ENCODE peak calls at places on chromosomes 12 and 14, in four cellular contexts. H is IMR-90, N is K562, V is GM12878. Y is an unnamed sample.

GRCh38 chr12:5083955-5084849 is 40.5 kb downstream of the KCNA5 start:
- DNase-seq in H (peak; percentile 71), N (peak; percentile 39), V (peak; percentile 23), Y (peak; percentile 66)

GRCh38 chr12:122454739-122455138 is 32.3 kb upstream of the CLIP1 start:
- DNase-seq in H (no peak), N (no peak), V (no peak), Y (no peak)

GRCh38 chr14:23385244-23385643 is 8.4 kb downstream of the CMTM5 start:
- DNase-seq in H (no peak), N (no peak), V (no peak), Y (no peak)

GRCh38 chr12:53659011-53659551 is 16.8 kb downstream of the ATP5MC2 start:
- DNase-seq in H (peak; percentile 88), N (no peak), V (no peak), Y (no peak)

GRCh38 chr14:82779301-82779700 is 1245.6 kb upstream of the SEL1L start:
- DNase-seq in H (no peak), N (no peak), V (no peak), Y (no peak)

GRCh38 chr14:29805415-29806123 is 122.1 kb downstream of the PRKD1 start:
- DNase-seq in H (peak; percentile 98), N (peak; percentile 7), V (no peak), Y (no peak)

GRCh38 chr12:57175428-57176138 is 28.2 kb upstream of the LRP1-AS start:
- DNase-seq in H (peak; percentile 71), N (peak; percentile 82), V (no peak), Y (peak; percentile 92)

GRCh38 chr12:119446459-119446858 is 111.9 kb downstream of the CCDC60 start:
- DNase-seq in H (no peak), N (no peak), V (no peak), Y (no peak)

GRCh38 chr14:105855893-105856675 is 329.7 kb downstream of the TMEM121 start:
- DNase-seq in H (no peak), N (no peak), V (no peak), Y (no peak)

GRCh38 chr12:103841690-103842584 is 903 bp upstream of the NT5DC3 start:
- DNase-seq in H (peak; percentile 76), N (peak; percentile 72), V (no peak), Y (no peak)

GRCh38 chr12:27751386-27752047 is 28.5 kb upstream of the KLHL42 start:
- DNase-seq in H (no peak), N (peak; percentile 44), V (no peak), Y (no peak)

GRCh38 chr12:50453872-50454271 is 50.9 kb upstream of the DIP2B start:
- DNase-seq in H (peak; percentile 37), N (no peak), V (no peak), Y (no peak)

GRCh38 chr12:95956557-95957145 is 13.5 kb downstream of the AMDHD1 start:
- DNase-seq in H (no peak), N (no peak), V (no peak), Y (no peak)

GRCh38 chr12:108525681-108526080 is 10.6 kb downstream of the FICD start:
- DNase-seq in H (peak; percentile 86), N (no peak), V (no peak), Y (no peak)

GRCh38 chr12:119839201-119839600 is 37.9 kb downstream of the CIT start:
- DNase-seq in H (no peak), N (no peak), V (no peak), Y (no peak)

GRCh38 chr12:104911942-104912341 is 46.1 kb downstream of the SLC41A2 start:
- DNase-seq in H (no peak), N (no peak), V (no peak), Y (no peak)

GRCh38 chr12:22900401-22900800 is 275.4 kb downstream of the ETNK1 start:
- DNase-seq in H (no peak), N (no peak), V (no peak), Y (no peak)

GRCh38 chr12:131849700-131850553 is 21.7 kb downstream of the MMP17 start:
- DNase-seq in H (no peak), N (no peak), V (no peak), Y (no peak)

GRCh38 chr14:80634106-80634758 is 307.3 kb downstream of the CEP128 start:
- DNase-seq in H (no peak), N (no peak), V (no peak), Y (no peak)

GRCh38 chr12:12835378-12836145 is 22.4 kb downstream of the DDX47 start:
- DNase-seq in H (peak; percentile 47), N (peak; percentile 10), V (no peak), Y (no peak)

GRCh38 chr12:79737875-79738718 is 47.3 kb upstream of the PAWR start:
- DNase-seq in H (peak; percentile 70), N (peak; percentile 45), V (peak; percentile 16), Y (peak; percentile 28)

GRCh38 chr12:65740873-65741600 is 83.2 kb upstream of the HMGA2 start:
- DNase-seq in H (peak; percentile 74), N (peak; percentile 82), V (no peak), Y (peak; percentile 61)

GRCh38 chr12:45214071-45214470 is 1.8 kb upstream of the ANO6 start:
- DNase-seq in H (no peak), N (no peak), V (no peak), Y (no peak)

GRCh38 chr12:43896496-43896895 is 60.6 kb downstream of the TMEM117 start:
- DNase-seq in H (no peak), N (no peak), V (no peak), Y (no peak)

GRCh38 chr14:74515891-74516412 is 22.4 kb downstream of the ISCA2 start:
- DNase-seq in H (no peak), N (no peak), V (no peak), Y (no peak)

GRCh38 chr12:68962855-68963455 is 30.0 kb upstream of the CPM start:
- DNase-seq in H (peak; percentile 70), N (no peak), V (no peak), Y (no peak)

GRCh38 chr12:6551063-6551461 is 4.8 kb downstream of the IFFO1 start:
- DNase-seq in H (no peak), N (no peak), V (no peak), Y (no peak)

GRCh38 chr14:52703225-52703624 is 3.8 kb upstream of the PSMC6 start:
- DNase-seq in H (peak; percentile 98), N (no peak), V (no peak), Y (no peak)

GRCh38 chr12:48925218-48925871 is at the start of gene FKBP11:
- DNase-seq in H (peak; percentile 26), N (no peak), V (peak; percentile 30), Y (peak; percentile 74)

DNA sequence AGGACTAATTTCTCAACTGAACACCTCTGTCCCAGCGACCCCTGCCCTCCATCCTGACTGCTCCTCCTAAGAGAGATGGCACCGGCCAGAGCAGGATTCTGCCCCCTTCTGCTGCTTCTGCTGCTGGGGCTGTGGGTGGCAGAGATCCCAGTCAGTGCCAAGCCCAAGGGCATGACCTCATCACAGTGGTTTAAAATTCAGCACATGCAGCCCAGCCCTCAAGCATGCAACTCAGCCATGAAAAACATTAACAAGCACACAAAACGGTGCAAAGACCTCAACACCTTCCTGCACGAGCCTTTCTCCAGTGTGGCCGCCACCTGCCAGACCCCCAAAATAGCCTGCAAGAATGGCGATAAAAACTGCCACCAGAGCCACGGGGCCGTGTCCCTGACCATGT is 756 bp downstream of the RNASE7 start:
- DNase-seq in H (no peak), N (no peak), V (no peak), Y (no peak)
- H3K9ac ChIP-seq in H (no peak overlapping the region), N (no peak overlapping the region), V (no peak overlapping the region), Y (no peak overlapping the region)

DNA sequence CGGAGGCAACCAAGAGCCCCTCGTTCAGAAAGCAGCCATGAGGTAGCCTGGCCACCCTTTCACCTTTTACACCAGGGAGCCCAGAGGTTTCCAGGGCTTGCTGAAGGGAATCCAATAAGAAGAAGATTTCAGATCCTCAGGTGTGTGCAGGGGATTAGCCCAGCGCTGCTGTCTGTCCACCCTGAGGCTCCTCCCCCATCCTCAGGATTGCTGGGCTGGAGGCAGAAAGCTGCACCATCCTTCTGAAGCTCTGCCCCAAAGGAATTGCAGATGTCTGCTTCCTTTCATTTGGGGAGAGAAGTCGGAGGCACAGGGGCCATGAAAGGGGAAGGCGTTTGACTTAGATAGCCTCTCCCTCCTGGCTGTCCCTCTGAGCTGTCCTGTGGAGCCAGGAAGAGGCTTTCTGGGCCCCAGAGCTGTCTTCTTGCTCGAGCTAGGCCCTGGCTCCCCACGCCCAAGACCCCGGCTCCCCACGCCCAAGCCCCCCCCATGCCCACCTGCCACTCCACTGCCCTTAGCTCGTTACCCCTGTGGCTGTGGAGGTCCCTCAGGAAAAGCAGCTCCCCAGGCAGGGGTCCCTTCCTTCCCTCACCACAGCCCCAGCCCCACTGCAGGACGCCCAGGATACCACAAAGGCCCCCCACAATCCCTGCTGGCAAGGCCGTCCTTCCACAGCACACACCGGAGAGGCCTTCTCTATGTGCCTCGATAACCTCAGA is 359.0 kb downstream of the CACNA1C start:
- DNase-seq in H (no peak), N (no peak), V (no peak), Y (peak; percentile 27)
- TF ChIP-seq RCOR1 in H (no peak), N (no peak), V (no peak), Y (no peak)

GRCh38 chr14:60248697-60249314 is at the start of gene PPM1A:
- DNase-seq in H (peak; percentile 95), N (peak; percentile 90), V (peak; percentile 73), Y (peak; percentile 96)
- H3K9ac ChIP-seq in H (peak within 1 kb of the TSS; percentile 94), N (peak within 1 kb of the TSS; percentile 97), V (peak within 1 kb of the TSS; percentile 94), Y (peak within 1 kb of the TSS; percentile 79)

GRCh38 chr12:63098851-63099250 is 52.1 kb downstream of the AVPR1A start:
- DNase-seq in H (no peak), N (peak; percentile 23), V (no peak), Y (no peak)

DNA sequence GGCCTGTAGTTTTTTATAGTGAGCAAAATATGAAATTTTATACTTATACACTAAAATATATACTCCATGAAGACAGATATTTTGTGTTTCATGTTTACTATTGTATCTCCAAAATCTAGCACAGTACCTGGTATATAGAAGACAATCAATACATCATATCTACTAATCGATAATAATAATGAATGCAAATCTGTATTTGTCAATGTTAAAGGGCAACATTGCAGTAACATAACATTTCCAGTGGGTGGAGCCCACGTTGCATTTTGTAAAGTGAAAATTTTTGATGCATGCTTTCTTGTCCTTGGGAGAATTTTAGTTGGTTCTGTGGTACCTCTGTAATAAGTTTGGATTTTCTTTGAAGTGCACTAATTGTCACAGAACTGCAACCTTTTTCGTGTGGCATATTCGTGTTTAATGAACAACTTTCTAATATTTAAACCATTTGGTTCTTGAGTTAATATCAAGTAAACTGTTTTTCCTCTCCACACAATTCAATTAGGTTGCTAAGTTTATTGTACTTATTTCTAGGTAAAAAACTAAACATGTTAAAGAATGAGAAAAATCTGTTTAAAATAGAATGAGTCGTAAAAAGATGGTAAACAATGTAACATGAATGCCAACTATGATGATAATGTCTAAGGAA is 47.4 kb downstream of the AVPR1A start:
- DNase-seq in H (peak; percentile 23), N (peak; percentile 32), V (no peak), Y (peak; percentile 8)
- TF ChIP-seq RCOR1 in H (no peak), N (no peak), V (no peak), Y (no peak)

GRCh38 chr12:32681272-32681671 is 2.2 kb downstream of the DNM1L start:
- DNase-seq in H (no peak), N (no peak), V (no peak), Y (no peak)
- H3K9ac ChIP-seq in H (no peak overlapping the region), N (peak overlapping the region; percentile 84), V (peak overlapping the region; percentile 78), Y (no peak overlapping the region)